ENCODE peak calls at places on chromosomes 6 and 20, in ten cellular contexts. K is fibroblast of villous mesenchyme; W is amniotic stem cell; C is lung microvascular endothelial cell; Q is erythroblast; L is C1 segment of cervical spinal cord; S is HTR-8/SVneo; T is stimulated activated CD4-positive, alpha-beta T cell treated with anti-CD3 and anti-CD28 coated beads, Interleukin-4, amount 100 ng/mL, for 24 hours; Y is kidney tubule cell; Z is GM23338. M is an unnamed sample.

GRCh38 chr6:74741608-74742007 is 464.2 kb downstream of the COL12A1 start:
- DNase-seq in Y (no peak), Z (peak; percentile 7), W (no peak), C (no peak), T (no peak), Q (no peak), L (no peak), S (no peak), K (peak; percentile 28), M (no peak)

GRCh38 chr6:139765825-139766285 is 391.4 kb upstream of the CITED2 start:
- DNase-seq in T (no peak), K (peak; percentile 78), L (no peak), S (peak; percentile 44), Q (peak; percentile 75), C (peak; percentile 88), Z (no peak), Y (peak; percentile 60), W (no peak), M (no peak)

GRCh38 chr20:17177341-17177740 is 49.5 kb upstream of the PCSK2 start:
- DNase-seq in W (no peak), K (no peak), S (no peak), Q (no peak), Z (no peak), L (no peak), Y (no peak), T (no peak), C (no peak), M (no peak)

GRCh38 chr20:48898210-48898609 is 23.3 kb upstream of the ARFGEF2 start:
- DNase-seq in K (no peak), W (no peak), L (no peak), Z (no peak), Y (peak; percentile 60), S (no peak), T (no peak), Q (no peak), C (peak; percentile 14), M (no peak)

GRCh38 chr20:10629946-10630345 is 43.9 kb downstream of the JAG1 start:
- DNase-seq in S (no peak), T (no peak), K (no peak), W (no peak), L (no peak), Z (no peak), C (no peak), Y (no peak), Q (no peak), M (no peak)

GRCh38 chr20:4327956-4328355 is 312.6 kb upstream of the RNF24 start:
- DNase-seq in K (no peak), W (no peak), L (no peak), Z (no peak), S (no peak), T (no peak), Y (no peak), Q (no peak), C (no peak), M (no peak)

GRCh38 chr6:27672113-27672799 is 199.4 kb upstream of the ZNF184 start:
- DNase-seq in Z (peak; percentile 87), T (no peak), W (no peak), S (peak; percentile 60), C (peak; percentile 27), L (no peak), Y (peak; percentile 96), K (peak; percentile 31), Q (peak; percentile 76), M (peak; percentile 24)

GRCh38 chr6:36720251-36721141 is 22.9 kb downstream of the RAB44 start:
- DNase-seq in Q (no peak), W (no peak), T (no peak), L (no peak), C (no peak), S (no peak), Y (no peak), Z (no peak), K (no peak), M (no peak)

GRCh38 chr6:42898891-42899361 is 16.9 kb upstream of the PTCRA start:
- DNase-seq in K (peak; percentile 75), T (peak; percentile 81), Y (peak; percentile 70), Z (peak; percentile 92), Q (peak; percentile 91), C (peak; percentile 71), S (no peak), W (peak; percentile 39), L (peak; percentile 2), M (peak; percentile 22)

GRCh38 chr6:44000164-44000842 is 126.9 kb downstream of the MRPL14 start:
- DNase-seq in W (no peak), Z (peak; percentile 53), L (no peak), T (peak; percentile 11), C (peak; percentile 29), K (no peak), Y (peak; percentile 60), Q (peak; percentile 54), S (no peak), M (peak; percentile 94)

GRCh38 chr20:31555203-31555602 is 41.0 kb downstream of the HM13 start:
- DNase-seq in L (no peak), W (no peak), S (no peak), T (no peak), Q (peak; percentile 67), C (no peak), Z (no peak), K (no peak), Y (no peak), M (no peak)

GRCh38 chr6:16130932-16131387 is 2.1 kb downstream of the MYLIP start:
- DNase-seq in W (peak; percentile 35), L (no peak), Z (peak; percentile 80), K (peak; percentile 88), Y (peak; percentile 79), T (peak; percentile 38), C (peak; percentile 87), S (peak; percentile 68), Q (peak; percentile 90), M (peak; percentile 38)

GRCh38 chr20:8766868-8767390 is 302.0 kb upstream of the PLCB4 start:
- DNase-seq in W (no peak), Q (no peak), S (no peak), C (no peak), Z (no peak), K (no peak), L (no peak), Y (no peak), T (no peak), M (no peak)

GRCh38 chr6:37657117-37657886 is 40.4 kb downstream of the MDGA1 start:
- DNase-seq in T (no peak), S (peak; percentile 35), C (no peak), Y (peak; percentile 84), K (no peak), L (no peak), W (no peak), Q (peak; percentile 24), Z (no peak), M (peak; percentile 71)

GRCh38 chr6:148091394-148091793 is 251.2 kb upstream of the SASH1 start:
- DNase-seq in Z (no peak), Q (no peak), S (no peak), K (no peak), Y (no peak), C (no peak), T (no peak), W (no peak), L (no peak), M (no peak)

GRCh38 chr20:17786221-17786718 is 86.5 kb downstream of the BANF2 start:
- DNase-seq in L (no peak), Q (no peak), Y (no peak), K (peak; percentile 79), Z (no peak), W (peak; percentile 28), C (peak; percentile 92), S (peak; percentile 13), T (no peak), M (no peak)

GRCh38 chr20:33725607-33726264 is 5.6 kb upstream of the PXMP4 start:
- DNase-seq in Z (no peak), Q (no peak), L (no peak), C (no peak), K (no peak), Y (no peak), T (no peak), S (no peak), W (no peak), M (no peak)

GRCh38 chr6:111738631-111739030 is 133.0 kb upstream of the TRAF3IP2 start:
- DNase-seq in Z (no peak), C (no peak), S (no peak), Y (no peak), W (no peak), T (no peak), K (no peak), L (no peak), Q (no peak), M (no peak)

GRCh38 chr6:21898107-21898796 is 304.7 kb downstream of the SOX4 start:
- DNase-seq in W (no peak), L (no peak), T (no peak), S (no peak), Q (no peak), Z (no peak), K (peak; percentile 24), C (no peak), Y (no peak), M (peak; percentile 76)

GRCh38 chr6:94464018-94464510 is 1044.7 kb upstream of the EPHA7 start:
- DNase-seq in Q (no peak), C (no peak), T (no peak), W (no peak), S (no peak), K (no peak), L (no peak), Y (no peak), Z (peak; percentile 10), M (no peak)

GRCh38 chr6:170296746-170297576 is 6.1 kb upstream of the DLL1 start:
- DNase-seq in C (no peak), W (no peak), T (no peak), Y (peak; percentile 30), Q (no peak), S (no peak), L (no peak), K (no peak), Z (peak; percentile 58), M (no peak)

GRCh38 chr6:24925661-24926060 is 10.1 kb downstream of the RIPOR2 start:
- DNase-seq in T (peak; percentile 1), S (no peak), Y (no peak), K (no peak), Q (no peak), C (no peak), L (no peak), W (no peak), Z (no peak), M (no peak)

GRCh38 chr6:166056637-166057036 is 111.0 kb downstream of the TBXT start:
- DNase-seq in T (no peak), Y (no peak), Q (no peak), Z (no peak), S (no peak), C (no peak), L (no peak), K (peak; percentile 81), W (no peak), M (no peak)

GRCh38 chr6:126955621-126956020 is 162.8 kb upstream of the RSPO3 start:
- DNase-seq in Z (no peak), C (no peak), K (no peak), Y (no peak), S (no peak), Q (no peak), W (no peak), L (no peak), T (no peak), M (no peak)

GRCh38 chr6:71463061-71463460 is 174.4 kb downstream of the OGFRL1 start:
- DNase-seq in S (no peak), C (no peak), Z (no peak), Y (no peak), Q (no peak), T (no peak), W (no peak), K (peak; percentile 77), L (no peak), M (no peak)

GRCh38 chr6:73286752-73287151 is 23.8 kb upstream of the KHDC1 start:
- DNase-seq in L (no peak), S (no peak), C (no peak), T (no peak), K (peak; percentile 27), Z (no peak), W (no peak), Y (no peak), Q (no peak), M (no peak)

GRCh38 chr6:127026247-127026646 is 92.2 kb upstream of the RSPO3 start:
- DNase-seq in Y (peak; percentile 89), Q (no peak), Z (peak; percentile 27), T (no peak), W (no peak), S (no peak), K (no peak), C (no peak), L (no peak), M (no peak)

GRCh38 chr6:3913077-3913957 is 64.1 kb downstream of the FAM50B start:
- DNase-seq in C (peak; percentile 98), Z (no peak), T (no peak), Y (peak; percentile 96), L (no peak), Q (peak; percentile 7), W (peak; percentile 80), K (peak; percentile 93), S (peak; percentile 78), M (peak; percentile 95)

M was measured in retinal pigment epithelial cell.